ENCODE peak calls at places on chromosomes 3 and 15, in ten cellular contexts. K, P, J, L, V, E, I, M, G and N are unnamed samples.

GRCh38 chr3:184176377-184177330 is 2.0 kb downstream of the AP2M1 start:
- DNase-seq in K (no peak), P (peak), J (peak), L (peak), V (no peak), E (peak), I (peak), M (no peak), G (no peak), N (peak)

GRCh38 chr15:55897560-55898336 is 95.7 kb downstream of the NEDD4 start:
- DNase-seq in K (no peak), P (no peak), J (peak), L (peak), V (no peak), E (peak), I (peak), M (no peak), G (peak), N (peak)

GRCh38 chr3:195083659-195084058 is 187.3 kb downstream of the XXYLT1 start:
- DNase-seq in K (no peak), P (no peak), J (no peak), L (no peak), V (no peak), E (no peak), I (no peak), M (no peak), G (no peak), N (no peak)

GRCh38 chr15:90031231-90031791 is 30.2 kb downstream of the ZNF710 start:
- DNase-seq in K (no peak), P (no peak), J (peak), L (no peak), V (peak), E (no peak), I (peak), M (no peak), G (no peak), N (peak)

GRCh38 chr3:31027191-31027761 is 132.8 kb upstream of the GADL1 start:
- DNase-seq in K (no peak), P (no peak), J (no peak), L (no peak), V (no peak), E (no peak), I (no peak), M (no peak), G (no peak), N (no peak)

GRCh38 chr3:194472290-194472920 is 14.4 kb downstream of the ATP13A3 start:
- DNase-seq in K (peak), P (no peak), J (peak), L (no peak), V (peak), E (peak), I (no peak), M (peak), G (no peak), N (no peak)

GRCh38 chr3:115758076-115758763 is 134.9 kb downstream of the GAP43 start:
- DNase-seq in K (no peak), P (no peak), J (no peak), L (no peak), V (no peak), E (no peak), I (no peak), M (peak), G (no peak), N (no peak)

GRCh38 chr15:62737551-62737950 is 305.0 kb upstream of the TPM1 start:
- DNase-seq in K (no peak), P (no peak), J (no peak), L (no peak), V (no peak), E (no peak), I (no peak), M (no peak), G (no peak), N (peak)

GRCh38 chr3:36525115-36525711 is 144.9 kb downstream of the STAC start:
- DNase-seq in K (no peak), P (no peak), J (no peak), L (peak), V (no peak), E (peak), I (peak), M (no peak), G (no peak), N (no peak)

GRCh38 chr15:69234676-69235075 is 64.0 kb upstream of the PAQR5 start:
- DNase-seq in K (no peak), P (no peak), J (no peak), L (no peak), V (no peak), E (no peak), I (no peak), M (no peak), G (no peak), N (no peak)

GRCh38 chr3:53232641-53233377 is 23.0 kb downstream of the TKT start:
- DNase-seq in K (no peak), P (no peak), J (no peak), L (no peak), V (peak), E (no peak), I (peak), M (no peak), G (no peak), N (peak)

GRCh38 chr3:125478321-125478720 is 41.7 kb downstream of the SNX4 start:
- DNase-seq in K (no peak), P (no peak), J (no peak), L (no peak), V (no peak), E (no peak), I (no peak), M (no peak), G (no peak), N (no peak)

GRCh38 chr15:48355377-48355776 is 24.1 kb downstream of the DUT start:
- DNase-seq in K (no peak), P (no peak), J (no peak), L (no peak), V (no peak), E (no peak), I (no peak), M (no peak), G (no peak), N (no peak)

GRCh38 chr15:90701880-90702630 is 15.1 kb upstream of the BLM start:
- DNase-seq in K (no peak), P (no peak), J (peak), L (no peak), V (no peak), E (no peak), I (peak), M (no peak), G (no peak), N (no peak)